ENCODE peak calls at places on chromosome 1, in five cellular contexts. L is thyroid gland, T is RPMI7951, R is astrocyte of the hippocampus, K is trophoblast cell. I is an unnamed sample.
A peak's percentile ranks its signal among the peaks of the same experiment; 100 is the strongest.

GRCh38 chr1:199931666-199932377 is 95.7 kb upstream of the NR5A2 start:
- DNase-seq in K (peak; percentile 6), R (no peak), T (peak; percentile 76), L (no peak), I (no peak)

GRCh38 chr1:94579876-94580294 is 38.3 kb upstream of the F3 start:
- DNase-seq in T (peak; percentile 100), K (peak; percentile 96), R (peak; percentile 92), L (peak; percentile 46), I (no peak)

GRCh38 chr1:65213271-65213905 is 65.4 kb downstream of the AK4 start:
- DNase-seq in K (no peak), R (no peak), T (no peak), L (no peak), I (no peak)

GRCh38 chr1:19067912-19068638 is 111.6 kb upstream of the IFFO2 start:
- DNase-seq in L (peak; percentile 45), R (no peak), T (no peak), K (no peak), I (no peak)

GRCh38 chr1:180598333-180598979 is 33.4 kb upstream of the XPR1 start:
- DNase-seq in T (no peak), R (peak; percentile 45), K (no peak), L (no peak), I (peak; percentile 62)

GRCh38 chr1:233082778-233083550 is 132.6 kb downstream of the NTPCR start:
- DNase-seq in T (no peak), L (no peak), R (no peak), K (no peak), I (no peak)

GRCh38 chr1:60831780-60832179 is 250.6 kb upstream of the NFIA start:
- DNase-seq in L (no peak), K (no peak), R (no peak), T (no peak), I (no peak)

GRCh38 chr1:55987491-55988255 is 591.7 kb downstream of the PLPP3 start:
- DNase-seq in K (no peak), R (peak; percentile 47), T (peak; percentile 32), L (peak; percentile 5), I (no peak)

GRCh38 chr1:76593614-76594013 is 273.7 kb upstream of the ST6GALNAC5 start:
- DNase-seq in R (peak; percentile 26), T (no peak), L (no peak), K (no peak), I (no peak)

GRCh38 chr1:1118011-1118892 is 2.4 kb upstream of the C1orf159 start:
- DNase-seq in T (no peak), K (no peak), L (no peak), R (no peak), I (no peak)

GRCh38 chr1:241536969-241537368 is 4.8 kb downstream of the KMO start:
- DNase-seq in T (no peak), K (no peak), R (no peak), L (no peak), I (no peak)

GRCh38 chr1:216820345-216820744 is 97.1 kb upstream of the ESRRG start:
- DNase-seq in T (no peak), L (peak; percentile 32), K (peak; percentile 19), R (peak; percentile 45), I (no peak)

GRCh38 chr1:196611873-196612272 is 3.6 kb upstream of the KCNT2 start:
- DNase-seq in T (no peak), R (no peak), L (no peak), K (no peak), I (no peak)

GRCh38 chr1:68199603-68200002 is 32.7 kb downstream of the WLS start:
- DNase-seq in R (no peak), L (no peak), T (no peak), K (no peak), I (no peak)

I was measured in WERI-Rb-1.